ENCODE peak calls at places on chromosomes 16 and 17, in seven cellular contexts. One of them, this sample, is unnamed.

GRCh38 chr17:27845264-27846041 is 45.1 kb upstream of the NOS2 start:
- DNase-seq in trophoblast cell: no peak
- DNase-seq in H1: no peak
- DNase-seq in neuronal stem cell: no peak
- DNase-seq in IMR-90: no peak
- DNase-seq in mesendoderm: no peak
- DNase-seq in mesenchymal stem cell: no peak
- DNase-seq in this sample: no peak

GRCh38 chr17:76529643-76530488 is 7.6 kb downstream of the CYGB start:
- DNase-seq in mesendoderm: no peak
- DNase-seq in mesenchymal stem cell: peak; percentile 97
- DNase-seq in neuronal stem cell: no peak
- DNase-seq in H1: peak; percentile 57
- DNase-seq in trophoblast cell: no peak
- DNase-seq in IMR-90: peak; percentile 70
- DNase-seq in this sample: no peak

GRCh38 chr16:87149051-87149450 is 168.1 kb downstream of the C16orf95 start:
- DNase-seq in neuronal stem cell: no peak
- DNase-seq in H1: no peak
- DNase-seq in mesenchymal stem cell: no peak
- DNase-seq in mesendoderm: no peak
- DNase-seq in trophoblast cell: no peak
- DNase-seq in IMR-90: peak; percentile 29
- DNase-seq in this sample: no peak

GRCh38 chr16:51540259-51540658 is 389.2 kb upstream of the SALL1 start:
- DNase-seq in mesendoderm: no peak
- DNase-seq in mesenchymal stem cell: peak; percentile 59
- DNase-seq in H1: no peak
- DNase-seq in neuronal stem cell: no peak
- DNase-seq in IMR-90: peak; percentile 29
- DNase-seq in trophoblast cell: no peak
- DNase-seq in this sample: no peak

GRCh38 chr16:28294201-28294600 is 1.9 kb downstream of the SBK1 start:
- DNase-seq in mesendoderm: no peak
- DNase-seq in trophoblast cell: no peak
- DNase-seq in H1: no peak
- DNase-seq in IMR-90: no peak
- DNase-seq in neuronal stem cell: no peak
- DNase-seq in mesenchymal stem cell: no peak
- DNase-seq in this sample: no peak

GRCh38 chr17:19311421-19312215 is 50.9 kb downstream of the B9D1 start:
- DNase-seq in mesenchymal stem cell: no peak
- DNase-seq in H1: no peak
- DNase-seq in mesendoderm: no peak
- DNase-seq in neuronal stem cell: no peak
- DNase-seq in trophoblast cell: no peak
- DNase-seq in IMR-90: peak; percentile 26
- DNase-seq in this sample: no peak

GRCh38 chr17:44044092-44044491 is 22.4 kb downstream of the LSM12 start:
- DNase-seq in mesendoderm: no peak
- DNase-seq in trophoblast cell: no peak
- DNase-seq in mesenchymal stem cell: peak; percentile 38
- DNase-seq in IMR-90: peak; percentile 65
- DNase-seq in H1: no peak
- DNase-seq in neuronal stem cell: no peak
- DNase-seq in this sample: no peak

GRCh38 chr16:14364386-14365199 is 265.5 kb downstream of the PARN start:
- DNase-seq in IMR-90: peak; percentile 89
- DNase-seq in trophoblast cell: peak; percentile 99
- DNase-seq in mesenchymal stem cell: peak; percentile 65
- DNase-seq in H1: no peak
- DNase-seq in neuronal stem cell: no peak
- DNase-seq in mesendoderm: no peak
- DNase-seq in this sample: no peak

GRCh38 chr16:89556750-89557149 is 3.7 kb upstream of the RPL13 start:
- DNase-seq in neuronal stem cell: no peak
- DNase-seq in mesenchymal stem cell: no peak
- DNase-seq in trophoblast cell: no peak
- DNase-seq in IMR-90: no peak
- DNase-seq in mesendoderm: no peak
- DNase-seq in H1: no peak
- DNase-seq in this sample: no peak

GRCh38 chr17:17693253-17693954 is 12.1 kb downstream of the RAI1 start:
- DNase-seq in mesendoderm: peak; percentile 82
- DNase-seq in IMR-90: no peak
- DNase-seq in trophoblast cell: no peak
- DNase-seq in mesenchymal stem cell: peak; percentile 62
- DNase-seq in neuronal stem cell: no peak
- DNase-seq in H1: no peak
- DNase-seq in this sample: peak; percentile 73

GRCh38 chr17:67246648-67247415 is 1.8 kb upstream of the HELZ start:
- DNase-seq in mesendoderm: peak; percentile 96
- DNase-seq in trophoblast cell: peak; percentile 93
- DNase-seq in IMR-90: peak; percentile 60
- DNase-seq in neuronal stem cell: no peak
- DNase-seq in H1: peak; percentile 63
- DNase-seq in mesenchymal stem cell: peak; percentile 67
- DNase-seq in this sample: peak; percentile 74

GRCh38 chr16:85425061-85425662 is 188.0 kb upstream of the GSE1 start:
- DNase-seq in H1: peak; percentile 41
- DNase-seq in IMR-90: no peak
- DNase-seq in trophoblast cell: no peak
- DNase-seq in mesenchymal stem cell: no peak
- DNase-seq in mesendoderm: no peak
- DNase-seq in neuronal stem cell: no peak
- DNase-seq in this sample: no peak

GRCh38 chr16:50625374-50625773 is 55.7 kb downstream of the SNX20 start:
- DNase-seq in mesenchymal stem cell: no peak
- DNase-seq in trophoblast cell: no peak
- DNase-seq in H1: no peak
- DNase-seq in IMR-90: no peak
- DNase-seq in neuronal stem cell: no peak
- DNase-seq in mesendoderm: no peak
- DNase-seq in this sample: no peak

GRCh38 chr17:18981642-18982424 is 22.7 kb downstream of the FAM83G start:
- DNase-seq in mesenchymal stem cell: peak; percentile 77
- DNase-seq in neuronal stem cell: no peak
- DNase-seq in trophoblast cell: peak; percentile 62
- DNase-seq in mesendoderm: peak; percentile 74
- DNase-seq in H1: no peak
- DNase-seq in IMR-90: peak; percentile 82
- DNase-seq in this sample: no peak

GRCh38 chr17:33562792-33563191 is 269.7 kb upstream of the ASIC2 start:
- DNase-seq in H1: no peak
- DNase-seq in mesendoderm: peak; percentile 41
- DNase-seq in neuronal stem cell: no peak
- DNase-seq in trophoblast cell: no peak
- DNase-seq in IMR-90: no peak
- DNase-seq in mesenchymal stem cell: no peak
- DNase-seq in this sample: peak; percentile 49

GRCh38 chr17:33564146-33564545 is 271.1 kb upstream of the ASIC2 start:
- DNase-seq in mesenchymal stem cell: no peak
- DNase-seq in neuronal stem cell: no peak
- DNase-seq in trophoblast cell: no peak
- DNase-seq in mesendoderm: no peak
- DNase-seq in IMR-90: no peak
- DNase-seq in H1: no peak
- DNase-seq in this sample: no peak

GRCh38 chr17:33560165-33560564 is 267.1 kb upstream of the ASIC2 start:
- DNase-seq in trophoblast cell: no peak
- DNase-seq in mesenchymal stem cell: peak; percentile 75
- DNase-seq in neuronal stem cell: no peak
- DNase-seq in mesendoderm: peak; percentile 12
- DNase-seq in IMR-90: peak; percentile 24
- DNase-seq in H1: no peak
- DNase-seq in this sample: no peak

GRCh38 chr17:33560871-33561270 is 267.8 kb upstream of the ASIC2 start:
- DNase-seq in trophoblast cell: no peak
- DNase-seq in IMR-90: no peak
- DNase-seq in mesendoderm: no peak
- DNase-seq in mesenchymal stem cell: no peak
- DNase-seq in neuronal stem cell: no peak
- DNase-seq in H1: no peak
- DNase-seq in this sample: no peak

GRCh38 chr17:33561935-33562334 is 268.8 kb upstream of the ASIC2 start:
- DNase-seq in neuronal stem cell: no peak
- DNase-seq in IMR-90: no peak
- DNase-seq in H1: no peak
- DNase-seq in mesenchymal stem cell: no peak
- DNase-seq in trophoblast cell: no peak
- DNase-seq in mesendoderm: no peak
- DNase-seq in this sample: no peak
- H2AK5ac ChIP-seq in neuronal stem cell: no peak overlapping the region
- H2AK5ac ChIP-seq in IMR-90: no peak overlapping the region
- H2AK5ac ChIP-seq in H1: no peak overlapping the region
- H2AK5ac ChIP-seq in mesenchymal stem cell: no peak overlapping the region
- H2AK5ac ChIP-seq in trophoblast cell: no peak overlapping the region
- H2AK5ac ChIP-seq in mesendoderm: no peak overlapping the region
- H2AK5ac ChIP-seq in this sample: no peak overlapping the region

DNA sequence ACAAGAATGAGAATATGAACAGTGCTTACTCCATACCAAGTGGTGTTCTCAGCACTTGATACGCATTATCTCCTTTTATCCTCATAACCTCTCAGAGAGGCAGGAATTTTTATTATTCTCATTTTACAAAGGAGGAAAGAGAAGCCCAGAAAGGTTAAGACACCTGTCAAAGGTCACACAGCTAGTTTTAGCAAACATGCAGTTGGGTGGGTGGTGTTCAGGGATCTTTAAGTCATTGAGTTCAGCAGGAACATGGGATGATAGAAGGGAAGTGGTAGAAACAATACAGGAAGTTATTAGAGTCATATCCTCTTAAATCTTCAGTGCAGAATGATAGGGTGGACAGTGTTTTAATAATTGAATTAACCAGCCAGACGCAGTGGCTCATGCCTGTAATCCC is 95.4 kb downstream of the IRX3 start:
- DNase-seq in mesenchymal stem cell: no peak
- DNase-seq in trophoblast cell: no peak
- DNase-seq in IMR-90: no peak
- DNase-seq in neuronal stem cell: no peak
- DNase-seq in H1: no peak
- DNase-seq in mesendoderm: no peak
- DNase-seq in this sample: no peak
- H2AK5ac ChIP-seq in mesenchymal stem cell: no peak overlapping the region
- H2AK5ac ChIP-seq in trophoblast cell: no peak overlapping the region
- H2AK5ac ChIP-seq in IMR-90: no peak overlapping the region
- H2AK5ac ChIP-seq in neuronal stem cell: no peak overlapping the region
- H2AK5ac ChIP-seq in H1: no peak overlapping the region
- H2AK5ac ChIP-seq in mesendoderm: no peak overlapping the region
- H2AK5ac ChIP-seq in this sample: no peak overlapping the region

DNA sequence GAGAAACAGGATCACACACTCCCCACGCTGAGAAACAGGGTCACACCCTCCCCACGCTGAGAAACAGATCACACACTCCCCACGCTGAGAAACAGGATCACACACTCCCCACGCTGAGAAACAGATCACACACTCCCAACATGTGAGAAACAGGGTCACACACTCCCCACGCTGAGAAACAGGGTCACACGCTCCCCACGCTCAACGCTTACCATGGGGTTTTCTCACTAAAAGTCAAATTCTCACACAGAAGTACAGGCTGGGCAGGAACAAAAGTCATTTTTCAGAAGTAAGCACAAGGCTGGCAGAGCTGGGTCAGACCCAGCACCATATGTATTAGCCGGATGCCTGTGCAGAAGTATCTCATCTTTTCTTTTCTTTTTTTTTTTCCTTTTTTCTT is 14.5 kb downstream of the NPRL3 start:
- DNase-seq in H1: no peak
- DNase-seq in mesendoderm: no peak
- DNase-seq in mesenchymal stem cell: no peak
- DNase-seq in IMR-90: no peak
- DNase-seq in neuronal stem cell: no peak
- DNase-seq in trophoblast cell: no peak
- DNase-seq in this sample: no peak
- H2AK5ac ChIP-seq in H1: no peak overlapping the region
- H2AK5ac ChIP-seq in mesendoderm: no peak overlapping the region
- H2AK5ac ChIP-seq in mesenchymal stem cell: no peak overlapping the region
- H2AK5ac ChIP-seq in IMR-90: no peak overlapping the region
- H2AK5ac ChIP-seq in neuronal stem cell: no peak overlapping the region
- H2AK5ac ChIP-seq in trophoblast cell: no peak overlapping the region
- H2AK5ac ChIP-seq in this sample: no peak overlapping the region

DNA sequence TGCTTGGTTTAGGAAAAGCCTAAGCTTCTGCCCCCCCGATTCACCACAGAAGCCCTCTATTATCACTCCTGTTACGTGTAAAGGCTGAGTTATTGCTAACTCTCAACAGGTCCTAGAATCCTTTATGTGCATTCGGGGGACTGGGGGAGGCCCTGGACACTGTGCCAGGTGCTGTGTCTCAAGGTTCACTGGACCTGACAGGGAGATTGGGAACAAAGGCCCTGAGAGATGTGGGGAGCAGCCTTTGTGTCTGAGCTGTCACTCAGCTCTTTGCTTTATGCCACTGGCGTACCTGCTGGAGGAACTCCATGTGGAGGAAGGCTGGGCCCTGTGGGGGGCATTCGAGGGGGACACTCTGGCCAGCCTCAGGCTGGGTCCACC is 65.9 kb downstream of the METRNL start:
- DNase-seq in H1: no peak
- DNase-seq in neuronal stem cell: no peak
- DNase-seq in IMR-90: no peak
- DNase-seq in trophoblast cell: no peak
- DNase-seq in mesendoderm: no peak
- DNase-seq in mesenchymal stem cell: no peak
- DNase-seq in this sample: no peak
- H2AK5ac ChIP-seq in H1: no peak overlapping the region
- H2AK5ac ChIP-seq in neuronal stem cell: no peak overlapping the region
- H2AK5ac ChIP-seq in IMR-90: no peak overlapping the region
- H2AK5ac ChIP-seq in trophoblast cell: no peak overlapping the region
- H2AK5ac ChIP-seq in mesendoderm: no peak overlapping the region
- H2AK5ac ChIP-seq in mesenchymal stem cell: no peak overlapping the region
- H2AK5ac ChIP-seq in this sample: no peak overlapping the region

GRCh38 chr17:4453821-4454591 is 20.3 kb downstream of the SPNS3 start:
- DNase-seq in mesenchymal stem cell: no peak
- DNase-seq in trophoblast cell: no peak
- DNase-seq in H1: no peak
- DNase-seq in mesendoderm: no peak
- DNase-seq in IMR-90: no peak
- DNase-seq in neuronal stem cell: no peak
- DNase-seq in this sample: no peak
- H2AK5ac ChIP-seq in mesenchymal stem cell: no peak overlapping the region
- H2AK5ac ChIP-seq in trophoblast cell: no peak overlapping the region
- H2AK5ac ChIP-seq in H1: no peak overlapping the region
- H2AK5ac ChIP-seq in mesendoderm: no peak overlapping the region
- H2AK5ac ChIP-seq in IMR-90: no peak overlapping the region
- H2AK5ac ChIP-seq in neuronal stem cell: no peak overlapping the region
- H2AK5ac ChIP-seq in this sample: no peak overlapping the region